ENCODE peak calls at places on chromosomes 2 and 18, in eight cellular contexts. J, D, U, X, F, B, N and W are unnamed samples. For H3K4me1, the result is how much of the 10 kb centered on the place peaks cover.

GRCh38 chr2:6254446-6254845 is 562.3 kb downstream of the SOX11 start:
- DNase-seq in U (no peak), F (no peak), B (no peak), X (no peak), D (no peak), N (no peak), J (no peak), W (no peak)

GRCh38 chr2:96146881-96147592 is 1.8 kb upstream of the DUSP2 start:
- DNase-seq in X (peak), B (no peak), F (no peak), U (no peak), J (no peak), D (peak), N (no peak), W (peak)

GRCh38 chr18:58896734-58897508 is 32.2 kb downstream of the ZNF532 start:
- DNase-seq in F (no peak), X (no peak), N (no peak), J (no peak), D (no peak), U (no peak), B (peak), W (no peak)

GRCh38 chr2:142718731-142719130 is 158.7 kb upstream of the KYNU start:
- DNase-seq in D (no peak), N (no peak), X (no peak), F (no peak), B (no peak), U (no peak), J (no peak), W (no peak)

GRCh38 chr2:224563537-224563936 is 21.6 kb downstream of the CUL3 start:
- DNase-seq in F (peak), B (peak), N (no peak), U (no peak), X (no peak), J (no peak), D (no peak), W (no peak)

GRCh38 chr2:50953021-50953420 is 78.9 kb downstream of the NRXN1 start:
- DNase-seq in F (no peak), X (no peak), U (no peak), N (peak), B (peak), D (no peak), J (no peak), W (no peak)

GRCh38 chr2:177239934-177240600 is 24.5 kb downstream of the NFE2L2 start:
- DNase-seq in J (peak), N (peak), F (peak), U (no peak), B (no peak), X (peak), D (no peak), W (no peak)

GRCh38 chr2:42147641-42148274 is 21.4 kb upstream of the EML4 start:
- DNase-seq in U (no peak), B (peak), J (no peak), F (peak), N (no peak), X (no peak), D (no peak), W (no peak)

GRCh38 chr2:176419591-176420071 is 150.4 kb downstream of the MTX2 start:
- DNase-seq in D (no peak), F (peak), U (no peak), X (no peak), N (no peak), J (no peak), B (peak), W (no peak)

GRCh38 chr18:77061291-77061945 is 71.2 kb downstream of the MBP start:
- DNase-seq in N (no peak), X (no peak), U (no peak), J (no peak), B (no peak), D (no peak), F (peak), W (no peak)

GRCh38 chr2:938181-939005 is 12.3 kb upstream of the SNTG2 start:
- DNase-seq in D (no peak), U (no peak), J (no peak), F (peak), X (no peak), N (no peak), B (no peak), W (no peak)

GRCh38 chr2:75619992-75620740 is 26.4 kb upstream of the MRPL19 start:
- DNase-seq in U (no peak), D (no peak), N (no peak), X (no peak), B (peak), J (no peak), F (no peak), W (no peak)

GRCh38 chr2:26768759-26769500 is 4.8 kb downstream of the SLC35F6 start:
- DNase-seq in U (no peak), B (no peak), J (no peak), F (peak), X (peak), D (no peak), N (peak), W (peak)

GRCh38 chr2:85135066-85135914 is 2.1 kb downstream of the TCF7L1 start:
- DNase-seq in U (peak), N (no peak), J (no peak), F (no peak), D (no peak), B (no peak), X (no peak), W (no peak)

GRCh38 chr2:16051841-16052564 is 111.7 kb downstream of the MYCN start:
- DNase-seq in N (no peak), B (no peak), X (no peak), D (no peak), J (no peak), F (no peak), U (no peak), W (no peak)

GRCh38 chr2:190997516-190998113 is 16.4 kb downstream of the STAT1 start:
- DNase-seq in J (no peak), X (no peak), U (no peak), D (no peak), B (no peak), F (no peak), N (no peak), W (no peak)

GRCh38 chr2:169877406-169877805 is 50.2 kb downstream of the UBR3 start:
- DNase-seq in N (peak), B (peak), X (no peak), U (no peak), J (no peak), D (no peak), F (no peak), W (no peak)

GRCh38 chr2:46767706-46768105 is 147.9 kb downstream of the MCFD2 start:
- DNase-seq in X (no peak), N (no peak), B (no peak), F (no peak), D (no peak), J (no peak), U (no peak), W (no peak)

GRCh38 chr2:20916604-20917286 is 93.8 kb upstream of the LDAH start:
- DNase-seq in J (no peak), N (peak), D (peak), U (no peak), F (no peak), X (no peak), B (peak), W (no peak)

GRCh38 chr2:210199186-210199765 is 26.0 kb downstream of the ACADL start:
- DNase-seq in J (peak), U (peak), N (peak), X (no peak), F (no peak), B (peak), D (no peak), W (no peak)

GRCh38 chr2:5560981-5561380 is 131.2 kb upstream of the SOX11 start:
- DNase-seq in U (no peak), N (no peak), J (no peak), F (peak), D (no peak), X (peak), B (peak), W (peak)

GRCh38 chr18:48943736-48944527 is 6.8 kb downstream of the SMAD7 start:
- DNase-seq in U (no peak), N (no peak), J (no peak), D (no peak), F (no peak), B (no peak), X (no peak), W (no peak)

GRCh38 chr18:23689031-23689615 is at the start of gene LAMA3:
- DNase-seq in X (peak), J (peak), U (peak), F (peak), N (peak), B (peak), D (peak), W (peak)

GRCh38 chr2:120306091-120306490 is 39.8 kb upstream of the INHBB start:
- DNase-seq in F (no peak), N (no peak), U (no peak), D (no peak), B (no peak), X (no peak), J (no peak), W (no peak)

GRCh38 chr2:65096948-65097347 is 33.0 kb downstream of the RAB1A start:
- DNase-seq in N (no peak), X (no peak), F (no peak), J (no peak), B (no peak), D (no peak), U (no peak), W (no peak)

GRCh38 chr2:181203412-181203811 is 223.0 kb downstream of the UBE2E3 start:
- DNase-seq in X (no peak), D (no peak), U (no peak), B (peak), N (peak), J (no peak), F (peak), W (no peak)

GRCh38 chr2:19127616-19128015 is 230.8 kb downstream of the OSR1 start:
- DNase-seq in N (no peak), X (no peak), D (no peak), U (no peak), F (no peak), B (no peak), J (no peak), W (no peak)

DNA sequence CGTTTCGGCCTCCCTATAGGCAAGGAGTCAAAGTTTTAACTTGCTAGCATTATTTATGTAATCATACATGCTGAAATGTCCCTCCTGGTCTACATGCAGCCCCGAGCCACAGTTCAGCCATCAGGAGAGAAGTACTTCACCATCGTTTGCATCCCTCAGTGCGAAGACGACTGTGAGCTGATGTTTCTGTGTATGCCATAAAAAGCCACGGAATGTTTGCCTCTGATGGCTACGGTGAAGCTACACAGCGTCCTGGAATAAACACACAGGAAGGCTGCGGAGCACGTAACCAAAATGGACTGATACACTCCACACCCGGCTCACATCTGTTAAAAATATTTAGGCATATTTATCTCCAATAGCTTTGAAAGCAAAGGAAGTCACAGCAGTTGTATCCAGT is 4.3 kb upstream of the SALL3 start:
- DNase-seq in X (no peak), J (no peak), U (no peak), D (no peak), B (no peak), F (no peak), N (no peak), W (no peak)
- H3K4me1 ChIP-seq in X (under half), J (under half), U (under half), D (under half), B (under half), F (under half), N (under half), W (under half)

DNA sequence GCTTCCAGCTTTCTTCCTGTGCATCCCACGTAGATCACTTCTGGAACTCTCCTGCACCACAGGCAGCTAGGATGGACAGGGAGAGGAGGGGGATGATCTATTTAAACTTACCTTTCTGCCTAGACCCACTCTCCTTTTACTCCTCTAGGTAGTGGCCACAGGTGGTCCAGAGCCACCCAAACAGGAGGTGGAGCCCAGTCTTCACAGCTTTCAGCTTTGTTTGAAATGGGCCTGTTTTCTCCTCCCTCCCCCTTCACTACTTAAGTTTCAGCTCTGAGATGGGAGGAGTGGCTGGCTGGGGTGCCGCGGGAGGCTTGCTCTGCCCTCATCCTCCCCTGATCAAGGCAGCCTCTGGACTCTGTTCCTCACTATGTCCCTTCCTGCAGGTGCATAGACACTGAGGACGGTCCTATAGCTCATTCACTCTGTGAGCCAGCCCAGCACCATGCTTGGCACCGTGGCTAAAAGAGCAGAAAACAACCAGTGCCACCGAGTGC is 12.6 kb upstream of the CELF4 start:
- DNase-seq in B (no peak), U (no peak), X (no peak), J (no peak), N (no peak), D (no peak), F (no peak), W (no peak)
- H3K4me1 ChIP-seq in B (under half), U (under half), X (under half), J (under half), N (under half), D (under half), F (under half), W (under half)

GRCh38 chr2:162070228-162070918 is 3.6 kb downstream of the DPP4 start:
- DNase-seq in U (no peak), F (no peak), J (no peak), N (no peak), D (no peak), B (peak), X (no peak), W (no peak)

GRCh38 chr2:162072181-162072702 is 1.8 kb downstream of the DPP4 start:
- DNase-seq in D (no peak), B (peak), X (no peak), N (no peak), J (no peak), F (no peak), U (no peak), W (no peak)

GRCh38 chr2:162071016-162071415 is 3.0 kb downstream of the DPP4 start:
- DNase-seq in D (no peak), J (no peak), B (peak), F (no peak), U (no peak), X (no peak), N (no peak), W (no peak)

GRCh38 chr2:162067596-162067995 is 6.4 kb downstream of the DPP4 start:
- DNase-seq in N (no peak), F (no peak), D (no peak), J (no peak), B (no peak), X (no peak), U (no peak), W (no peak)

GRCh38 chr2:162069200-162069910 is 4.7 kb downstream of the DPP4 start:
- DNase-seq in D (no peak), J (no peak), X (no peak), F (no peak), B (no peak), N (no peak), U (no peak), W (no peak)
- H3K4me1 ChIP-seq in D (half or more), J (under half), X (under half), F (under half), B (under half), N (under half), U (under half), W (under half)

GRCh38 chr2:68774569-68775271 is 40.1 kb downstream of the ARHGAP25 start:
- DNase-seq in U (no peak), J (peak), B (no peak), F (no peak), N (no peak), D (no peak), X (peak), W (peak)

GRCh38 chr2:68772109-68772508 is 37.5 kb downstream of the ARHGAP25 start:
- DNase-seq in U (no peak), D (no peak), X (no peak), F (no peak), N (no peak), J (no peak), B (no peak), W (no peak)

GRCh38 chr2:68775272-68775847 is 40.7 kb downstream of the ARHGAP25 start:
- DNase-seq in F (no peak), X (peak), D (no peak), J (no peak), N (no peak), U (no peak), B (no peak), W (no peak)

GRCh38 chr2:68779595-68779994 is 45.0 kb downstream of the ARHGAP25 start:
- DNase-seq in X (no peak), B (no peak), D (no peak), U (no peak), F (no peak), J (no peak), N (no peak), W (no peak)

GRCh38 chr2:68776124-68776523 is 41.5 kb downstream of the ARHGAP25 start:
- DNase-seq in D (no peak), U (no peak), J (no peak), X (no peak), B (no peak), F (no peak), N (no peak), W (no peak)
- H3K4me1 ChIP-seq in D (under half), U (under half), J (half or more), X (under half), B (under half), F (under half), N (under half), W (under half)